ENCODE peak calls at places on chromosomes 13 and 19, in eight cellular contexts. U is stimulated activated CD4-positive, alpha-beta T cell treated with anti-CD3 and anti-CD28 coated beads, Interleukin-15, amount 100 ng/mL, for 24 hours; M is activated CD8-positive, alpha-beta T cell treated with anti-CD3 and anti-CD28 coated beads for 36 hours; C is epithelial cell of esophagus; R is fibroblast of mammary gland; G is caudate nucleus; I is HS-5; Y is T-cell. F is an unnamed sample.

GRCh38 chr13:45731455-45731854 is 29.3 kb downstream of the CBY2 start:
- DNase-seq in M (no peak), C (no peak), Y (no peak), I (no peak), R (no peak), G (no peak), U (no peak), F (no peak)

GRCh38 chr19:16566161-16566560 is 6.1 kb downstream of the SLC35E1 start:
- DNase-seq in C (no peak), R (no peak), M (peak), I (no peak), Y (peak), G (no peak), U (peak), F (no peak)

GRCh38 chr19:41192574-41193419 is at the start of gene CYP2S1:
- DNase-seq in R (no peak), Y (peak), U (peak), I (no peak), C (peak), G (no peak), M (peak), F (peak)

GRCh38 chr19:13012690-13013608 is 17.7 kb downstream of the NFIX start:
- DNase-seq in Y (no peak), M (peak), G (peak), I (peak), U (peak), C (no peak), R (peak), F (peak)

GRCh38 chr19:36092566-36092965 is 18.4 kb upstream of the OVOL3 start:
- DNase-seq in I (no peak), C (no peak), M (no peak), U (no peak), R (no peak), G (no peak), Y (no peak), F (no peak)

GRCh38 chr19:37936886-37937285 is 29.9 kb downstream of the SIPA1L3 start:
- DNase-seq in U (no peak), M (no peak), I (no peak), C (no peak), Y (no peak), G (no peak), R (no peak), F (no peak)

GRCh38 chr19:4064551-4065260 is 2.0 kb downstream of the ZBTB7A start:
- DNase-seq in M (peak), U (peak), G (peak), R (peak), Y (peak), C (no peak), I (no peak), F (no peak)

GRCh38 chr13:47822036-47822435 is 179.0 kb downstream of the SUCLA2 start:
- DNase-seq in Y (no peak), I (no peak), G (no peak), R (no peak), M (no peak), C (no peak), U (no peak), F (no peak)

GRCh38 chr19:10095622-10095947 is 6.9 kb downstream of the ANGPTL6 start:
- DNase-seq in G (no peak), I (no peak), M (no peak), C (no peak), R (no peak), U (no peak), Y (no peak), F (no peak)

GRCh38 chr13:54092686-54093085 is 1064.1 kb downstream of the OLFM4 start:
- DNase-seq in G (no peak), Y (no peak), I (no peak), U (no peak), M (no peak), R (no peak), C (no peak), F (no peak)

GRCh38 chr13:87792878-87793277 is 121.7 kb downstream of the SLITRK5 start:
- DNase-seq in Y (no peak), I (no peak), M (no peak), C (no peak), R (no peak), G (no peak), U (no peak), F (no peak)

GRCh38 chr19:39339636-39340035 is 2.6 kb upstream of the SAMD4B start:
- DNase-seq in U (no peak), M (no peak), I (no peak), G (no peak), C (no peak), R (no peak), Y (no peak), F (no peak)

GRCh38 chr13:78326608-78327007 is 276.7 kb downstream of the POU4F1 start:
- DNase-seq in G (no peak), Y (no peak), I (peak), R (peak), U (no peak), M (no peak), C (peak), F (no peak)

GRCh38 chr19:46404884-46405658 is 8.3 kb downstream of the CCDC8 start:
- DNase-seq in I (no peak), R (peak), M (peak), C (peak), U (peak), Y (no peak), G (no peak), F (no peak)

GRCh38 chr13:57627663-57628062 is 3.9 kb upstream of the PCDH17 start:
- DNase-seq in C (peak), M (no peak), I (no peak), U (no peak), R (peak), G (no peak), Y (no peak), F (peak)

GRCh38 chr19:11887618-11888531 is at the start of gene ZNF69:
- DNase-seq in M (peak), R (peak), C (peak), U (peak), Y (peak), G (peak), I (no peak), F (peak)

GRCh38 chr19:2305424-2305823 is 2.5 kb downstream of the LINGO3 start:
- DNase-seq in R (no peak), U (no peak), I (no peak), C (no peak), Y (no peak), G (no peak), M (no peak), F (no peak)

GRCh38 chr19:2010135-2010668 is 5.3 kb downstream of the BTBD2 start:
- DNase-seq in M (no peak), Y (no peak), R (no peak), G (no peak), U (no peak), C (no peak), I (no peak), F (no peak)

GRCh38 chr19:18708452-18709231 is 25.2 kb downstream of the CRTC1 start:
- DNase-seq in R (no peak), U (no peak), M (no peak), C (no peak), Y (no peak), I (no peak), G (no peak), F (no peak)

GRCh38 chr19:518292-519231 is 11.3 kb downstream of the TPGS1 start:
- DNase-seq in M (peak), C (peak), R (no peak), Y (peak), I (no peak), G (no peak), U (peak), F (peak)

GRCh38 chr13:34044041-34044440 is 226.1 kb downstream of the RFC3 start:
- DNase-seq in Y (no peak), C (peak), I (no peak), R (no peak), G (no peak), M (no peak), U (no peak), F (no peak)

GRCh38 chr13:110937511-110938303 is 22.8 kb upstream of the ANKRD10 start:
- DNase-seq in C (no peak), G (no peak), U (no peak), R (no peak), Y (no peak), M (no peak), I (no peak), F (no peak)

GRCh38 chr19:56107626-56108351 is 13.3 kb downstream of the ZNF787 start:
- DNase-seq in C (no peak), M (no peak), R (no peak), I (no peak), U (no peak), Y (no peak), G (no peak), F (no peak)

GRCh38 chr19:3188627-3189596 is 3.2 kb downstream of the NCLN start:
- DNase-seq in M (no peak), U (no peak), G (no peak), Y (no peak), C (no peak), I (no peak), R (no peak), F (no peak)

GRCh38 chr13:96650301-96650886 is 343.9 kb downstream of the OXGR1 start:
- DNase-seq in I (peak), C (peak), R (peak), Y (no peak), U (no peak), G (no peak), M (no peak), F (peak)

GRCh38 chr13:54511356-54511755 is 1482.7 kb downstream of the OLFM4 start:
- DNase-seq in G (no peak), Y (no peak), R (no peak), C (no peak), U (no peak), I (no peak), M (no peak), F (no peak)

GRCh38 chr13:30128591-30128990 is 178.8 kb downstream of the KATNAL1 start:
- DNase-seq in U (no peak), Y (no peak), G (no peak), C (no peak), M (no peak), I (no peak), R (no peak), F (no peak)

GRCh38 chr13:20424959-20425358 is 100.7 kb downstream of the CRYL1 start:
- DNase-seq in U (no peak), R (peak), C (no peak), I (no peak), G (no peak), Y (no peak), M (no peak), F (no peak)

GRCh38 chr19:41411682-41412265 is 14.2 kb downstream of the BCKDHA start:
- DNase-seq in G (peak), C (peak), R (no peak), M (no peak), U (no peak), I (no peak), Y (no peak), F (no peak)

GRCh38 chr13:98856983-98857382 is 104.5 kb upstream of the SLC15A1 start:
- DNase-seq in U (no peak), C (no peak), R (no peak), I (no peak), Y (no peak), G (peak), M (no peak), F (no peak)

GRCh38 chr19:14434543-14435319 is 1.6 kb downstream of the PKN1 start:
- DNase-seq in C (peak), U (peak), G (no peak), I (peak), R (peak), M (peak), Y (no peak), F (peak)

GRCh38 chr13:35979378-35979911 is 151.7 kb downstream of the DCLK1 start:
- DNase-seq in G (no peak), C (peak), M (no peak), I (peak), R (peak), U (no peak), Y (no peak), F (peak)

GRCh38 chr13:66618702-66619101 is 611.4 kb downstream of the PCDH9 start:
- DNase-seq in G (no peak), R (peak), Y (no peak), U (no peak), C (peak), I (no peak), M (no peak), F (peak)